ENCODE peak calls at places on chromosomes 16 and 17, in five cellular contexts. J is K562, H is A549, W is H1, T is HepG2. P is an unnamed sample.
A peak's percentile ranks its signal among the peaks of the same experiment; 100 is the strongest.

GRCh38 chr16:12667909-12668308 is 135.8 kb downstream of the CPPED1 start:
- DNase-seq in W (no peak), H (no peak), T (no peak), J (no peak), P (no peak)

GRCh38 chr17:29514792-29515191 is 52.0 kb downstream of the ABHD15 start:
- DNase-seq in J (no peak), T (no peak), W (no peak), H (no peak), P (no peak)

GRCh38 chr17:31538080-31538762 is 146.7 kb downstream of the RAB11FIP4 start:
- DNase-seq in W (no peak), T (no peak), J (no peak), H (no peak), P (no peak)

GRCh38 chr17:47687748-47688147 is 6.2 kb upstream of the TBKBP1 start:
- DNase-seq in W (peak; percentile 63), H (no peak), T (no peak), J (peak; percentile 37), P (no peak)

GRCh38 chr16:56106527-56106926 is 84.8 kb upstream of the GNAO1 start:
- DNase-seq in J (no peak), H (no peak), T (no peak), W (no peak), P (no peak)

GRCh38 chr16:56289412-56289811 is 98.1 kb downstream of the GNAO1 start:
- DNase-seq in J (no peak), W (no peak), H (no peak), T (no peak), P (no peak)

GRCh38 chr16:63289834-63290460 is 1253.7 kb upstream of the CDH8 start:
- DNase-seq in T (peak; percentile 44), H (peak; percentile 48), J (peak; percentile 6), W (peak; percentile 77), P (peak; percentile 1)

GRCh38 chr17:9987779-9988585 is 82.9 kb upstream of the RCVRN start:
- DNase-seq in W (peak; percentile 72), H (peak; percentile 57), T (peak; percentile 18), J (peak; percentile 54), P (no peak)

GRCh38 chr16:80946481-80946880 is 60.2 kb downstream of the CMC2 start:
- DNase-seq in T (no peak), J (no peak), H (no peak), W (no peak), P (no peak)

GRCh38 chr16:4200000-4200780 is 41.7 kb downstream of the SRL start:
- DNase-seq in T (peak; percentile 50), W (peak; percentile 74), H (peak; percentile 72), J (peak; percentile 80), P (peak; percentile 62)

GRCh38 chr16:87178977-87179376 is 138.2 kb downstream of the C16orf95 start:
- DNase-seq in H (no peak), W (no peak), T (no peak), J (no peak), P (peak; percentile 97)

GRCh38 chr17:14745122-14745521 is 444.2 kb downstream of the HS3ST3B1 start:
- DNase-seq in J (no peak), W (no peak), T (no peak), H (no peak), P (no peak)

GRCh38 chr17:67016039-67016762 is 28.2 kb upstream of the CACNG1 start:
- DNase-seq in W (peak; percentile 73), J (peak; percentile 39), H (no peak), T (peak; percentile 14), P (no peak)

GRCh38 chr17:29237476-29238132 is 9.1 kb upstream of the CRYBA1 start:
- DNase-seq in H (no peak), W (no peak), T (no peak), J (no peak), P (no peak)

GRCh38 chr16:85689950-85690320 is 1.2 kb upstream of the GINS2 start:
- DNase-seq in W (no peak), T (no peak), H (no peak), J (no peak), P (no peak)

GRCh38 chr17:76716834-76717205 is 6.1 kb upstream of the MXRA7 start:
- DNase-seq in H (no peak), J (no peak), T (no peak), W (no peak), P (no peak)

GRCh38 chr16:68685685-68686478 is 40.8 kb downstream of the CDH3 start:
- DNase-seq in H (no peak), J (no peak), T (no peak), W (no peak), P (no peak)

GRCh38 chr17:32265192-32265895 is at the start of gene RHBDL3:
- DNase-seq in T (no peak), J (peak; percentile 59), W (no peak), H (no peak), P (no peak)

GRCh38 chr16:27429981-27430441 is 28.0 kb downstream of the IL21R start:
- DNase-seq in T (no peak), W (peak; percentile 30), H (no peak), J (no peak), P (no peak)

GRCh38 chr17:77332034-77332971 is 191.5 kb downstream of the SEC14L1 start:
- DNase-seq in W (no peak), H (no peak), J (no peak), T (no peak), P (no peak)

GRCh38 chr16:56657555-56658430 is at the start of gene MT1F:
- DNase-seq in H (peak; percentile 78), W (peak; percentile 86), T (peak; percentile 85), J (peak; percentile 62), P (peak; percentile 35)

GRCh38 chr16:27515874-27516353 is 33.8 kb downstream of the GTF3C1 start:
- DNase-seq in W (peak; percentile 79), J (peak; percentile 44), H (peak; percentile 48), T (peak; percentile 36), P (peak; percentile 17)

GRCh38 chr17:63973930-63974593 is 1.3 kb upstream of the SCN4A start:
- DNase-seq in W (no peak), T (no peak), J (no peak), H (peak; percentile 34), P (no peak)

GRCh38 chr17:34706029-34706428 is 126.6 kb downstream of the TMEM132E start:
- DNase-seq in T (no peak), W (peak; percentile 72), J (peak; percentile 24), H (no peak), P (no peak)

GRCh38 chr16:22291860-22292692 is 5.1 kb upstream of the POLR3E start:
- DNase-seq in W (no peak), T (no peak), H (no peak), J (peak; percentile 35), P (no peak)

GRCh38 chr17:79201536-79202227 is 127.1 kb downstream of the ENGASE start:
- DNase-seq in T (no peak), H (peak; percentile 22), J (no peak), W (no peak), P (no peak)

GRCh38 chr16:71609066-71609465 is 16.9 kb upstream of the MARVELD3 start:
- DNase-seq in H (no peak), T (no peak), J (no peak), W (no peak), P (no peak)

GRCh38 chr17:55607736-55608341 is 96.6 kb upstream of the SMIM36 start:
- DNase-seq in H (peak; percentile 81), T (no peak), W (no peak), J (no peak), P (no peak)

GRCh38 chr16:15491430-15491829 is 57.0 kb downstream of the BMERB1 start:
- DNase-seq in T (no peak), H (no peak), W (no peak), J (no peak), P (no peak)

GRCh38 chr16:15493416-15494181 is 59.2 kb downstream of the BMERB1 start:
- DNase-seq in J (no peak), H (no peak), W (no peak), T (no peak), P (peak; percentile 40)

GRCh38 chr16:15495898-15496297 is 61.5 kb downstream of the BMERB1 start:
- DNase-seq in H (no peak), T (no peak), J (no peak), W (no peak), P (no peak)

GRCh38 chr16:15492091-15492740 is 57.8 kb downstream of the BMERB1 start:
- DNase-seq in H (no peak), T (no peak), W (no peak), J (no peak), P (no peak)

GRCh38 chr16:15494231-15494630 is 59.8 kb downstream of the BMERB1 start:
- DNase-seq in J (no peak), T (peak; percentile 73), H (peak; percentile 65), W (no peak), P (no peak)
- TF ChIP-seq JUN in J (peak; percentile 75), T (no peak), H (peak; percentile 64), W (no peak), P (no peak)

DNA sequence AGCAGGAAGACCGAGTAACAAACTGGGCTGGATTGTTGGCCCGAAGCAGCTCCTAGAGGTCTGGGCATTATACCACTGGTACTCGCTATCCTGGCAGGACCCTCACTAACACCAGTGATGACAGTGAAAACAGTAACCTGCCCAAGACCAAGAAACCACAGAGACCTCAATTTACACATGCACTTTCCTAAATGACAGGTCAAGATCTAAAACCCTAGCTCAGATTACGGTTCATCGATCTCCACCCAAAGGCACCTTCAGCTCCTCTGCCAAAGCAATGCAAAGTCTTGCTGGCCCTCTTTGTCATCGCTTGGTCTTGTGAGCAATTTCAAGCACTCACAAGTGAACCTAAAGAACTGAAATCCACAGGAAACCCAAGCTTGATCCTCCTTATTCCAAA is 1.5 kb downstream of the PIP4K2B start:
- DNase-seq in W (no peak), T (no peak), H (no peak), J (no peak), P (no peak)
- H3K4me3 ChIP-seq in W (peak overlapping the region; percentile 90), T (peak overlapping the region; percentile 73), H (peak overlapping the region; percentile 91), J (peak overlapping the region; percentile 87), P (no peak overlapping the region)

DNA sequence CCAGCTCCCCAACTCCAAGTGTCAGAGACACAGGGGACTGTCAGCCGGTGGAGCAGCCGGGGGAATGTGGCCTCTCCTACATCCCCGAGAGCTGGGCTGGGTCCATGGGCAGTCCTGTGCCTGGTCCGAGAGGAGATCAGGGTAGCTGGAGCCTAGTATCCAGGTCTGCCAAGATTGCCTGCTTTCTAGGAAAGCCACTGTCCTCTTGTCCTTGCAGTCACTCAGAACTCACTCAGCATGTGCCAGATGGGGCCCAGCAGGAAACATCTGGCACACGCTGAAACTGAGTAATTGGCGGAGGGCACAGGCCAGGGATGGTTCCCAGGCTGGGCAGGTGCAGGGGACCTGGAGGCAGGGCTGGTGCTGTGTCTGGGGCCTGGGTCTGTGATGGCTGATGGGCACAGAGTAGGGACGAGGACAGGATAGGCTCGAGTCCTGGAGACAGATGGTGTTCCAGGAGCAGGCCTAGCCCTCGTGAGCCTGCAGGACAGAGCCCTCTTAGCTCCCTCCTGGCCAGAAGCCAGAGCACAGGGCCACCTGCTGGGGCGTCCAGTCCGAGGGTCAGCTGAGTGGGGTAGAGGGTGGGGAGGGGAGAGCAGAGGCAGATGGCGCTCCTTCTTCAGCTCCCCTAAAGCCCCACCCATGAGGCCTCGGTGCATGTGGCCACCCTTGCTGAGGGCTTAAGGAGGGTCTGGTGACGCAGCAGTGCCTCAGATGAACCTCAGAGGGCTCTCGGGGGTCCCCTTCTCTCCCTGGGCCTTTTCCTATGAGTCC is 31.1 kb downstream of the ADCY7 start:
- DNase-seq in T (peak; percentile 57), W (no peak), J (no peak), H (no peak), P (no peak)
- TF ChIP-seq JUN in T (peak; percentile 63), W (no peak), J (no peak), H (no peak), P (no peak)

DNA sequence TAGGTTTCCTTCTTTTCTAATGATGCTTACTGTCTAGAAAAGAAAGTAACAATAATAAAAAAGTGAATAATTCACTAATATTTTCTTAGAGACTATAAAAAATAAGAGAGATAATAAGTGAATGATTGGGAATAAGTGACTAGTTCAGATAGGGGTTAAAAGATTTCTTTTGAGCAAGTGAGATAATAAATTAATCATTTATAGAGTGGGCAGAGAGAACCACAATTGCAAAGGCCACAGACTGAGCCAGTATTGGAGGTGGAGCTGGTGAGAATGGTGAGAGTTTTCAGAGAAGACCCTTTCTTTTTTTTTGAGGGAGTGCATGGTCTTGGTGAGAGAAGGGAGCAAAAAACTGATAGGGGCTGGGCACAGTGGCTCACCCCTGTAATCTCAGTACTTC is 159.1 kb upstream of the SALL1 start:
- DNase-seq in H (no peak), J (no peak), T (no peak), W (no peak), P (no peak)
- H3K4me3 ChIP-seq in H (no peak overlapping the region), J (no peak overlapping the region), T (no peak overlapping the region), W (no peak overlapping the region), P (no peak overlapping the region)

P was measured in endothelial cell of umbilical vein.